ENCODE peak calls at places on chromosomes 6 and 20, in four cellular contexts. H is lung, C is transverse colon, A is heart right ventricle. D is an unnamed sample.

GRCh38 chr6:16621002-16621401 is 140.3 kb downstream of the ATXN1 start:
- DNase-seq in H (no peak), C (no peak), A (no peak), D (no peak)

GRCh38 chr6:19410477-19410876 is 426.7 kb upstream of the ID4 start:
- DNase-seq in H (no peak), C (no peak), A (no peak), D (no peak)

GRCh38 chr20:35311822-35312221 is 19.6 kb upstream of the FAM83C start:
- DNase-seq in H (no peak), C (no peak), A (no peak), D (no peak)

GRCh38 chr6:7617954-7618764 is 28.2 kb downstream of the SNRNP48 start:
- DNase-seq in H (peak), C (peak), A (peak), D (no peak)

GRCh38 chr6:53837875-53838806 is 43.3 kb downstream of the LRRC1 start:
- DNase-seq in H (no peak), C (no peak), A (no peak), D (no peak)

GRCh38 chr6:21321076-21321475 is 272.5 kb upstream of the SOX4 start:
- DNase-seq in H (no peak), C (no peak), A (no peak), D (no peak)

GRCh38 chr6:21965029-21965428 is 331.8 kb downstream of the PRL start:
- DNase-seq in H (no peak), C (no peak), A (no peak), D (no peak)

GRCh38 chr6:1821188-1822183 is 211.8 kb downstream of the FOXC1 start:
- DNase-seq in H (no peak), C (no peak), A (peak), D (no peak)

GRCh38 chr6:42433409-42433808 is 18.3 kb downstream of the TRERF1 start:
- DNase-seq in H (no peak), C (no peak), A (no peak), D (no peak)

GRCh38 chr6:167005350-167006159 is 6.4 kb downstream of the CEP43 start:
- DNase-seq in H (no peak), C (peak), A (peak), D (no peak)

GRCh38 chr20:25072226-25072811 is 9.6 kb downstream of the VSX1 start:
- DNase-seq in H (no peak), C (no peak), A (no peak), D (peak)

GRCh38 chr6:139519571-139520031 is 145.2 kb upstream of the CITED2 start:
- DNase-seq in H (no peak), C (no peak), A (no peak), D (no peak)

GRCh38 chr6:42403831-42404230 is 47.9 kb downstream of the TRERF1 start:
- DNase-seq in H (no peak), C (no peak), A (no peak), D (no peak)

GRCh38 chr6:26660096-26660425 is 515 bp upstream of the ZNF322 start:
- DNase-seq in H (no peak), C (no peak), A (no peak), D (no peak)

GRCh38 chr6:31972709-31973350 is 892 bp upstream of the DXO start:
- DNase-seq in H (no peak), C (no peak), A (no peak), D (no peak)

GRCh38 chr6:165508321-165508889 is 154.6 kb downstream of the PDE10A start:
- DNase-seq in H (no peak), C (no peak), A (no peak), D (no peak)

GRCh38 chr6:27514906-27515495 is 42.1 kb upstream of the ZNF184 start:
- DNase-seq in H (no peak), C (no peak), A (no peak), D (no peak)

GRCh38 chr6:34887753-34888440 is at the start of gene TAF11:
- DNase-seq in H (peak), C (peak), A (peak), D (peak)

GRCh38 chr6:136945626-136946235 is 23.6 kb downstream of the SLC35D3 start:
- DNase-seq in H (no peak), C (no peak), A (no peak), D (no peak)

GRCh38 chr6:29815118-29815750 is 12.4 kb upstream of the HLA-G start:
- DNase-seq in H (no peak), C (no peak), A (no peak), D (no peak)

GRCh38 chr6:122107256-122107655 is 292.2 kb upstream of the HSF2 start:
- DNase-seq in H (no peak), C (no peak), A (no peak), D (no peak)

GRCh38 chr6:678515-678914 is 14.4 kb downstream of the EXOC2 start:
- DNase-seq in H (no peak), C (no peak), A (no peak), D (no peak)

GRCh38 chr6:87756858-87757257 is 54.8 kb upstream of the AKIRIN2 start:
- DNase-seq in H (peak), C (peak), A (no peak), D (no peak)

GRCh38 chr6:38170666-38171065 is 351.1 kb downstream of the ZFAND3 start:
- DNase-seq in H (no peak), C (no peak), A (no peak), D (no peak)

GRCh38 chr6:34536251-34536958 is 19.7 kb downstream of the SPDEF start:
- DNase-seq in H (no peak), C (peak), A (no peak), D (no peak)

GRCh38 chr20:59606566-59606965 is 2.2 kb downstream of the PHACTR3 start:
- DNase-seq in H (no peak), C (no peak), A (no peak), D (no peak)

GRCh38 chr6:63236398-63236817 is 25.1 kb downstream of the FKBP1C start:
- DNase-seq in H (no peak), C (no peak), A (no peak), D (no peak)

GRCh38 chr6:119129968-119130484 is 51.6 kb upstream of the FAM184A start:
- DNase-seq in H (no peak), C (no peak), A (no peak), D (no peak)

GRCh38 chr6:42260972-42261371 is 43.3 kb upstream of the MRPS10 start:
- DNase-seq in H (no peak), C (peak), A (no peak), D (no peak)

GRCh38 chr20:20198011-20198410 is 145.7 kb downstream of the CFAP61 start:
- DNase-seq in H (no peak), C (no peak), A (no peak), D (no peak)

GRCh38 chr20:10848810-10849370 is 175.1 kb upstream of the JAG1 start:
- DNase-seq in H (no peak), C (peak), A (peak), D (no peak)

GRCh38 chr20:45848969-45849582 is 8.1 kb downstream of the ACOT8 start:
- DNase-seq in H (no peak), C (no peak), A (no peak), D (no peak)

GRCh38 chr6:98843274-98844243 is 9.2 kb downstream of the POU3F2 start:
- DNase-seq in H (no peak), C (no peak), A (no peak), D (no peak)

GRCh38 chr20:5143856-5144255 is 17.0 kb downstream of the CDS2 start:
- DNase-seq in H (no peak), C (no peak), A (no peak), D (no peak)

GRCh38 chr6:88422831-88423230 is 256.7 kb upstream of the CNR1 start:
- DNase-seq in H (no peak), C (no peak), A (no peak), D (no peak)

GRCh38 chr6:16345449-16346330 is 107.3 kb downstream of the GMPR start:
- DNase-seq in H (no peak), C (no peak), A (no peak), D (peak)

GRCh38 chr6:41976794-41977484 is 35.3 kb upstream of the CCND3 start:
- DNase-seq in H (no peak), C (no peak), A (no peak), D (no peak)

GRCh38 chr6:170186909-170187668 is 103.8 kb downstream of the DLL1 start:
- DNase-seq in H (no peak), C (no peak), A (no peak), D (peak)

GRCh38 chr20:32482251-32483220 is 102.6 kb downstream of the NOL4L start:
- DNase-seq in H (no peak), C (peak), A (peak), D (no peak)

GRCh38 chr6:167720456-167721285 is 106.0 kb upstream of the AFDN start:
- DNase-seq in H (no peak), C (no peak), A (no peak), D (no peak)

DNA sequence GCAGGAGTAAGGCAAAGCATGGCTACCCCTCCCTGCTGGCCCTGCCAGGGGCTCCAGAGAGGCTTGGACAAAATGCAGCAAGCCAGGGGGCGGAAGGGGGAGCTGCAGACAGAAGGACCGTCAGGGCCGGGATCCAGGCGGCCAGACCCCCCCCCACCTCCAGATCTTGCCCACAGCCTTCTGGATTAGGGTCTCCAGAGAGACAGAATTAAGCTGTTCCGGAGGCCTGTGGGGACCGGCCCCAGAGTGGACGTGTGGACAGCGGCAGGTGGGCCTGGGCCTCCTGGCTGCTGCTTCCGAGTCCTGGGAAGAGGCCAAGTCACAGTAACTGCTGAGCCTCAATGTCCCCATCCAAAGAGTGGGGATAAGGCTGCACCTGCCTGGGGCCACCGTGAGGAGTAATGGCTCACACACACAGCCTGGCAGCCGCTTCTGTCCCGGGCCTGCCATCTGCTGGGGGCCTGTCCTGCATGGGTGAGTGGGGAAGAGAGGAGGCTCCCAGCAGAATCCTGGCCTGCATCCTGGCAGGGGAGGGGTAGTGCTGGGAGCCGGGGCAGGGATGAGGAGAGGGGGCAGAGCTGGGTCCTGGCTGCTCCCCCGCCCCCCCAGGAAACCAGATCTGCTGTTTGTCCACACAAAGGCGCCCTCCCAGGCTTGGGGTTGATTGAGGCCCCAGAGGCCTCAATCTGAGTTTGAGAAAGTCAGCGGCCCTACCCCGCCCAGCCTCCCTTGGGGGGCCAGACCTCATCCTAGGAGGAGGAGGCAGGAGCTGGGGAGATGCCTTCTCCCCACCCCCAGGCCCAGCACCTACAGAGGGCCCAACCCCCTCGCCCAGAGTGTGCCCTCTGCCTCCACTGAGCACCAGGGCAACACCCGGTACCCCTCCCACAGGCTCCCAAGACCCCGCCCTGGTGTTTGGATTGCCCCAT is 3.9 kb downstream of the LAMA5 start:
- DNase-seq in H (no peak), C (peak), A (peak), D (peak)
- TF ChIP-seq CTCF in H (no peak), C (no peak), A (peak), D (no peak)

DNA sequence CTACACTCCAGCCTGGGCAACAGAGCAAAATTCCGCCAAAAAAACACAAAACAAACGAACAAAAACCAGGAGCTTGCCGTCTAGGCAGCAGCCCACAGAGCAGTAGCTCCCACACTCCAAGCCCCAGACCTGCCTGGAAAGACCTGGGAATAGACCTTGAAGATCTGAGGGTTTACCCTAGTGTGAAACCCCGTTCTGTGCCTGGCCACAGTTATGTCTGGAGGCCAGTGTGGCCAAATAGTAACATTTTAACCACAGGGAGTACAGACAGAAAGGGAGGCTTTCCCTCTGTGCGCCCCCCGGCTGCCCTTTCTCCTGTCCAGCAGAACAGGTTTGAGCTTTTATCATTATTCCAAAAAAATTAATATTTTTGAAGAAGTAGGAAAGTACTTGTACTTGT is 172.4 kb downstream of the QKI start:
- DNase-seq in H (no peak), C (no peak), A (no peak), D (no peak)
- H3K27ac ChIP-seq in H (no peak), C (no peak), A (no peak), D (no peak)

GRCh38 chr6:12064125-12064524 is 52.0 kb downstream of the HIVEP1 start:
- DNase-seq in H (no peak), C (no peak), A (no peak), D (no peak)
- H3K4me3 ChIP-seq in H (no peak), C (no peak), A (no peak), D (no peak)

GRCh38 chr6:131787079-131787478 is 20.7 kb upstream of the ENPP1 start:
- DNase-seq in H (no peak), C (no peak), A (no peak), D (no peak)

GRCh38 chr6:131792091-131792496 is 15.7 kb upstream of the ENPP1 start:
- DNase-seq in H (no peak), C (no peak), A (no peak), D (no peak)

GRCh38 chr6:131789219-131789618 is 18.6 kb upstream of the ENPP1 start:
- DNase-seq in H (no peak), C (no peak), A (no peak), D (no peak)

GRCh38 chr6:131784561-131784960 is 23.3 kb upstream of the ENPP1 start:
- DNase-seq in H (no peak), C (no peak), A (no peak), D (no peak)

DNA sequence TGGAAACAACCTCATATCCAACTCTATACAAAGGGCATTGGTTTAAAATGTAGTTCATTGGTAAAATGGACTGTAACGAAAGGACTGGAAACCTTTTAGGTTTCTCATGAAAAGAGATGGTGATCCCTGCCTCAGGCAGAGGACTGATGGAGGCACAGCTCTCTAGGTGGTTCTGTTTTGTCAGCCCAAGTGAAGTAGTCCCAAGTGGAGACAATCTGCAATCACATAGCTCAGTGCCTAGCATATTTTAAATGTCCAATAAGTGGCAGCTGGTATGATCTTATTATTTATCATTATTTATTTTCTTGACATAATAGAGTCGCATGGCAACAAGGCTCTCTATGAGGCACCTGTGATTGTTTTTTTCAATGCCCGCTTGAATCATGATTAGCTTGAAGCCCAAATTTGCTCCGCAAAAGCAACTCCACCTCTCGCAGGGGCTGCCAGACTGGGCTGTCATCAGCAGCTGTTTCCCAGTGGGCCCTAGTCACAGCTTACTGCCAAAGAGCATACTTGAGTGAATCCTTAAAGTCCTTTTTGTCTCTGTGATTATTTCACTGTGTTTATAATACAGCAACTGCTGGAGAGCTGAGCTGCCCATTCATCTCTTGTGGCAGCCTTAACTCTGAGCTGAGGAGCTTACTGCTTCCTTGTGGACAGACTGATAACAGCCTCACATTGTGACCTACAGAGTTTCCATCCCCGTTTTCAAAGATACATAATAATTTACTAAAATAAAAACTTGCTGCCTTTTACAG is 19.7 kb upstream of the ENPP1 start:
- DNase-seq in H (no peak), C (no peak), A (no peak), D (no peak)
- TF ChIP-seq CTCF in H (no peak), C (no peak), A (peak), D (no peak)

DNA sequence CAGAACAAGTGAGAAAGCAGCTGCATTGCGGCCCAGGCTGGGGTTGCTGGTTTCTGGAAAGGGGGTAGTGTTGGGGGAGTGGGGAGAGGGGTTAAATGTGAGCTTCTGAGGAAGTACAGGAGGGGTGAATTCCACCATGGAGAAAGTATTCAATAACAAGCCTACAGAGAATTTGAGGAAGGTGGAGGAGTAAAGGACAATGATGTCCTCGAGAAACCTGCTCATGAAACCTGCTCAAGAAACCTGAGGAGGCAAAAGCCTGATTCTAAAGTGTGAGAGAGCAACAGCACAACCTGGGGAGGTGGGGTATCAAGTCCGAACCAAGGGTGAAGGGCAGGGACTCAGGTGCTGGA is 138.3 kb upstream of the ESR1 start:
- DNase-seq in H (no peak), C (no peak), A (no peak), D (no peak)
- H3K27ac ChIP-seq in H (no peak), C (no peak), A (no peak), D (no peak)